ENCODE peak calls at places on chromosome 6, in six cellular contexts. P, G, M, N, T and V are unnamed samples.
A peak's percentile ranks its signal among the peaks of the same experiment; 100 is the strongest.

GRCh38 chr6:159693128-159693893 is at the start of gene SOD2:
- DNase-seq in M (peak; percentile 90), P (peak; percentile 89), G (peak; percentile 61), N (peak; percentile 74), T (peak; percentile 88), V (no peak)

GRCh38 chr6:50816947-50817637 is 1.6 kb upstream of the TFAP2B start:
- DNase-seq in M (no peak), T (no peak), G (no peak), N (no peak), P (no peak), V (no peak)

GRCh38 chr6:50249493-50249892 is 199.8 kb upstream of the DEFB112 start:
- DNase-seq in P (no peak), M (no peak), G (no peak), T (no peak), N (no peak), V (peak; percentile 49)

GRCh38 chr6:44338228-44339122 is 4.0 kb upstream of the SPATS1 start:
- DNase-seq in T (peak; percentile 64), G (peak; percentile 12), M (peak; percentile 84), N (peak; percentile 61), P (peak; percentile 70), V (peak; percentile 22)

GRCh38 chr6:155248021-155249001 is 15.5 kb upstream of the CLDN20 start:
- DNase-seq in M (no peak), T (no peak), N (peak; percentile 14), P (peak; percentile 83), G (no peak), V (no peak)

GRCh38 chr6:12577124-12577845 is 139.3 kb upstream of the PHACTR1 start:
- DNase-seq in N (no peak), T (no peak), P (peak; percentile 16), G (no peak), M (no peak), V (no peak)

GRCh38 chr6:11900662-11901598 is 111.2 kb upstream of the HIVEP1 start:
- DNase-seq in G (no peak), T (no peak), N (no peak), M (peak; percentile 88), P (no peak), V (no peak)

GRCh38 chr6:112362027-112362795 is 15.1 kb downstream of the RFPL4B start:
- DNase-seq in G (no peak), N (no peak), T (no peak), M (no peak), P (no peak), V (no peak)

GRCh38 chr6:63527658-63528514 is 44.4 kb upstream of the LOC128125822 start:
- DNase-seq in P (peak; percentile 78), M (peak; percentile 20), N (no peak), G (no peak), T (no peak), V (peak; percentile 91)

GRCh38 chr6:105536961-105537360 is 134.1 kb upstream of the PREP start:
- DNase-seq in N (no peak), P (no peak), G (no peak), M (no peak), T (no peak), V (no peak)

GRCh38 chr6:36350082-36350481 is 13.4 kb upstream of the BNIP5 start:
- DNase-seq in T (no peak), P (no peak), N (no peak), G (no peak), M (no peak), V (no peak)

GRCh38 chr6:5302220-5302946 is 41.1 kb downstream of the FARS2 start:
- DNase-seq in P (no peak), N (no peak), T (no peak), G (no peak), M (peak; percentile 81), V (no peak)

GRCh38 chr6:84774174-84775158 is 10.1 kb upstream of the TBX18 start:
- DNase-seq in G (no peak), T (no peak), M (no peak), P (peak; percentile 79), N (no peak), V (no peak)

GRCh38 chr6:142482249-142482648 is 180.4 kb downstream of the ADGRG6 start:
- DNase-seq in M (peak; percentile 38), N (no peak), T (no peak), P (no peak), G (no peak), V (no peak)

GRCh38 chr6:81769834-81770233 is 17.4 kb upstream of the TENT5A start:
- DNase-seq in G (no peak), M (no peak), P (no peak), T (no peak), N (no peak), V (no peak)

GRCh38 chr6:53833147-53833546 is 38.3 kb downstream of the LRRC1 start:
- DNase-seq in T (no peak), N (no peak), M (no peak), G (no peak), P (no peak), V (no peak)

GRCh38 chr6:16540804-16541752 is 220.2 kb downstream of the ATXN1 start:
- DNase-seq in P (no peak), T (no peak), N (no peak), M (peak; percentile 14), G (no peak), V (no peak)

GRCh38 chr6:152441892-152442291 is 195.3 kb downstream of the SYNE1 start:
- DNase-seq in M (no peak), G (no peak), N (no peak), P (no peak), T (no peak), V (no peak)

GRCh38 chr6:26607434-26608230 is 10.9 kb downstream of the ABT1 start:
- DNase-seq in N (peak; percentile 46), M (peak; percentile 88), G (no peak), P (peak; percentile 72), T (peak; percentile 72), V (no peak)

GRCh38 chr6:105993769-105994521 is 92.2 kb upstream of the PRDM1 start:
- DNase-seq in N (peak; percentile 34), P (peak; percentile 63), M (peak; percentile 81), G (no peak), T (no peak), V (no peak)

GRCh38 chr6:101761124-101761601 is 367.7 kb downstream of the GRIK2 start:
- DNase-seq in M (peak; percentile 62), G (no peak), T (no peak), N (no peak), P (no peak), V (peak; percentile 32)